ENCODE peak calls at places on chromosomes 5 and 9, in eight cellular contexts. M is right atrium auricular region, H is lower lobe of right lung, X is ovary, O is pancreas, J is mesenchymal stem cell, Y is transverse colon, U is right cardiac atrium. F is an unnamed sample.

GRCh38 chr9:90870646-90871326 is 69.2 kb downstream of the SYK start:
- DNase-seq in M (no peak), H (no peak), X (peak; percentile 34), O (no peak), J (peak; percentile 54), Y (peak; percentile 37), U (no peak), F (no peak)

GRCh38 chr5:91126448-91126847 is 256.7 kb downstream of the ARRDC3 start:
- DNase-seq in M (no peak), H (no peak), X (no peak), O (no peak), J (peak; percentile 56), Y (no peak), U (no peak), F (no peak)

GRCh38 chr9:87872079-87872624 is 10.5 kb upstream of the SPATA31E1 start:
- DNase-seq in M (peak; percentile 54), H (no peak), X (no peak), O (no peak), J (no peak), Y (no peak), U (no peak), F (no peak)

GRCh38 chr9:126974604-126975003 is 60.0 kb downstream of the RALGPS1 start:
- DNase-seq in M (no peak), H (no peak), X (no peak), O (no peak), J (no peak), Y (no peak), U (no peak), F (no peak)

GRCh38 chr5:95973793-95974325 is 12.2 kb upstream of the ELL2 start:
- DNase-seq in M (no peak), H (no peak), X (no peak), O (no peak), J (peak; percentile 95), Y (no peak), U (no peak), F (no peak)

GRCh38 chr5:180643191-180643851 is 6.1 kb downstream of the FLT4 start:
- DNase-seq in M (no peak), H (no peak), X (no peak), O (no peak), J (no peak), Y (no peak), U (no peak), F (peak; percentile 7)

GRCh38 chr9:34246453-34246852 is 67.6 kb downstream of the UBAP1 start:
- DNase-seq in M (no peak), H (no peak), X (no peak), O (no peak), J (no peak), Y (no peak), U (no peak), F (no peak)

GRCh38 chr5:78243639-78244038 is 50.9 kb downstream of the AP3B1 start:
- DNase-seq in M (no peak), H (no peak), X (no peak), O (no peak), J (peak; percentile 58), Y (no peak), U (no peak), F (no peak)

GRCh38 chr9:20848490-20848889 is 164.4 kb downstream of the FOCAD start:
- DNase-seq in M (no peak), H (no peak), X (no peak), O (no peak), J (peak; percentile 53), Y (no peak), U (no peak), F (no peak)
- H3K27me3 ChIP-seq in M (no peaks in the 10 kb centered on the region), H (no peaks in the 10 kb centered on the region), X (no peaks in the 10 kb centered on the region), O (no peaks in the 10 kb centered on the region), J (no peaks in the 10 kb centered on the region), Y (no peaks in the 10 kb centered on the region), U (no peaks in the 10 kb centered on the region), F (no peaks in the 10 kb centered on the region)

GRCh38 chr5:31948006-31948405 is 226.1 kb downstream of the GOLPH3 start:
- DNase-seq in M (no peak), H (no peak), X (no peak), O (no peak), J (no peak), Y (no peak), U (no peak), F (no peak)
- H3K27me3 ChIP-seq in M (no peaks in the 10 kb centered on the region), H (no peaks in the 10 kb centered on the region), X (no peaks in the 10 kb centered on the region), O (no peaks in the 10 kb centered on the region), J (no peaks in the 10 kb centered on the region), Y (no peaks in the 10 kb centered on the region), U (no peaks in the 10 kb centered on the region), F (no peaks in the 10 kb centered on the region)

GRCh38 chr5:146206257-146206656 is 2.9 kb downstream of the RBM27 start:
- DNase-seq in M (no peak), H (no peak), X (no peak), O (no peak), J (no peak), Y (no peak), U (no peak), F (no peak)
- H3K27me3 ChIP-seq in M (no peaks in the 10 kb centered on the region), H (no peaks in the 10 kb centered on the region), X (no peaks in the 10 kb centered on the region), O (no peaks in the 10 kb centered on the region), J (no peaks in the 10 kb centered on the region), Y (no peaks in the 10 kb centered on the region), U (no peaks in the 10 kb centered on the region), F (no peaks in the 10 kb centered on the region)

DNA sequence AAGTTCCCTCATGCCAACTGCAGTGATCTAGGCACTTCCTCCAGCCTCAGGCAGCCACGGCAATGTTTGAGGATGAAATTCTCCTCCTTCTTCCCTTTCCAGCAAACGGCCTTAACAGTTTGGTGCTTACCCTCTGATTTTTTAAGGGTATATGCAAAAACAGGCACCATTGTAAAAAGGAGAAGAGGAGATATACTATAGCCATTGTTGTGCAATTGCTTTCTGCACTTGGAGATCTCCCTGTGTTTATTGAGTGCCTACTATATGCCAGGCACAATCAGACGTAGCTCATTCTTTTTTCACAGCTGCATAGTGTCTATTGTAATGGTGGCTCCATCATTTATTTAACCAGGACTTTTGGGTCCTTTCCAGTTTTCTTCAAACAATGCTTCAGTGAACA is 29.5 kb downstream of the GSN start:
- DNase-seq in M (no peak), H (no peak), X (no peak), O (no peak), J (no peak), Y (no peak), U (no peak), F (no peak)
- H3K27me3 ChIP-seq in M (no peaks in the 10 kb centered on the region), H (no peaks in the 10 kb centered on the region), X (no peaks in the 10 kb centered on the region), O (no peaks in the 10 kb centered on the region), J (no peaks in the 10 kb centered on the region), Y (no peaks in the 10 kb centered on the region), U (no peaks in the 10 kb centered on the region), F (no peaks in the 10 kb centered on the region)

DNA sequence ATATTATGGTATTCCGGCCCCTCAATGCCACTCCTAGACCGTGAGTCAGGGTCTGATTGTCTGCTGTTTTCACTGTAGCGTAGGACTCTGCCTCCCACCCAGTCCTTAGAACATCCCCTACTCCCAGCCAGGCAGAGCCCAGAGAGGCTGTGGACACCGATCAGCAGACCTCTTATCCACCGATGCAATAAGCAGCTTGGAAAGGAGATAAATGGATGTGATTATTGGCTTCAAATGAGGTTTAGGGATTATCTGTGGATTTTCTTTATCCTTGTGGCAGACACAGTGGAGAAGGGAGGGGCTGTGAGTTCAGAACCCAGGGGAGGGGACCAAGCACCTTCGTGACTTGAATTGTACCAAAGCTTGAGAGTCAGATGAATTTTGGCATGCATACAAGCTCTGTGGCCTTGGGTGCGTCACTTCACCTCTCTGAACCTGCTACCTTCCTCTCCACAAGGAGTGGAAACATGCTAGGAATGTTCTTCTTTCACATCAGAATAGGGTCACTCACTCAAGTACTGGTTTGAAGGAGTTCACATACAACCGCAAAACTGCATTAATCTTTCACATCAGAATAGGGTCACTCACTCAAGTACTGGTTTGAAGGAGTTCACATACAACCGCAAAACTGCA is 83.1 kb upstream of the CPLX2 start:
- DNase-seq in M (no peak), H (no peak), X (no peak), O (no peak), J (no peak), Y (no peak), U (no peak), F (no peak)
- H3K27me3 ChIP-seq in M (no peaks in the 10 kb centered on the region), H (peaks cover 40% of the 10 kb centered on the region), X (no peaks in the 10 kb centered on the region), O (no peaks in the 10 kb centered on the region), J (no peaks in the 10 kb centered on the region), Y (peaks cover 28% of the 10 kb centered on the region), U (peaks cover 4% of the 10 kb centered on the region), F (peaks cover 87% of the 10 kb centered on the region)

GRCh38 chr9:14842269-14842668 is 68.0 kb downstream of the FREM1 start:
- DNase-seq in M (no peak), H (no peak), X (no peak), O (no peak), J (no peak), Y (no peak), U (no peak), F (no peak)
- H3K27me3 ChIP-seq in M (no peaks in the 10 kb centered on the region), H (no peaks in the 10 kb centered on the region), X (no peaks in the 10 kb centered on the region), O (no peaks in the 10 kb centered on the region), J (no peaks in the 10 kb centered on the region), Y (no peaks in the 10 kb centered on the region), U (no peaks in the 10 kb centered on the region), F (no peaks in the 10 kb centered on the region)

DNA sequence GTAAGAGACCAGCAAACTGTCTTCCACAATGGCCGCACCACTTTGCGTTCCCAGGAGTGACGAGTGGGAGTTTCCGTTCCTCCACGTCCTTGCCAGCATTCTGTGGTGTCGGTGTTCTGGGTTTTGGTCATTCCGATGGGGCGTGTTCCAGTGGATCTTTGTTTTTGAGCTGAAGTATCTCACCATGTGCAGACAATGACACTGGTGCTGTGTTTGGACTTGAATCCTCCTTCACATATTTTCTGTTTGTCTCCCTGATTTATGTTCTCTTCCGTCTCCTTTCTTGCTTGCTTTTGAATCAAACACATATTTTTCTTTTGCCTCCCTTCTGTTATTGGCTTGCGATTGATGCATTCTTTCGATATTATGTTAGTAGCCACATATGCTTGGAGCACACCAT is 60.8 kb upstream of the IRX4 start:
- DNase-seq in M (no peak), H (no peak), X (no peak), O (no peak), J (no peak), Y (no peak), U (no peak), F (no peak)
- H3K27me3 ChIP-seq in M (no peaks in the 10 kb centered on the region), H (peaks cover 4% of the 10 kb centered on the region), X (no peaks in the 10 kb centered on the region), O (no peaks in the 10 kb centered on the region), J (no peaks in the 10 kb centered on the region), Y (no peaks in the 10 kb centered on the region), U (no peaks in the 10 kb centered on the region), F (no peaks in the 10 kb centered on the region)

F was measured in left ventricle myocardium inferior.